ENCODE peak calls at places on chromosomes 3 and 15, in seven cellular contexts. S, G, R, U, L, M and O are unnamed samples.

GRCh38 chr3:102193255-102193654 is 241.6 kb upstream of the ZPLD1 start:
- DNase-seq in S (no peak), M (no peak), U (no peak), G (no peak), R (no peak), L (no peak), O (no peak)

GRCh38 chr15:51111061-51111460 is 16.4 kb upstream of the TNFAIP8L3 start:
- DNase-seq in L (no peak), S (no peak), G (no peak), R (no peak), M (no peak), U (no peak), O (no peak)

GRCh38 chr15:99310745-99311144 is 59.5 kb downstream of the LRRC28 start:
- DNase-seq in G (no peak), M (no peak), S (no peak), R (no peak), U (no peak), L (no peak), O (no peak)

GRCh38 chr15:38477637-38478036 is 23.7 kb downstream of the FAM98B start:
- DNase-seq in L (no peak), U (no peak), S (no peak), M (no peak), G (no peak), R (no peak), O (no peak)

GRCh38 chr3:64460877-64461276 is 226.9 kb downstream of the ADAMTS9 start:
- DNase-seq in L (no peak), S (no peak), R (no peak), M (no peak), G (no peak), U (no peak), O (no peak)

GRCh38 chr15:78788261-78788660 is 23.0 kb downstream of the ADAMTS7 start:
- DNase-seq in U (no peak), L (no peak), M (no peak), R (no peak), S (no peak), G (no peak), O (no peak)

GRCh38 chr3:87298111-87298718 is 21.8 kb upstream of the POU1F1 start:
- DNase-seq in U (no peak), M (no peak), L (no peak), G (no peak), S (no peak), R (no peak), O (no peak)

GRCh38 chr3:98563661-98564281 is 29.6 kb downstream of the CPOX start:
- DNase-seq in U (no peak), M (no peak), G (no peak), L (no peak), S (peak), R (no peak), O (no peak)

GRCh38 chr3:122858373-122858772 is 63.5 kb downstream of the SLC49A4 start:
- DNase-seq in U (no peak), G (no peak), R (no peak), S (no peak), L (no peak), M (no peak), O (no peak)

GRCh38 chr3:158802399-158803023 is 657 bp downstream of the MFSD1 start:
- DNase-seq in U (no peak), L (no peak), S (peak), M (no peak), R (no peak), G (no peak), O (no peak)

GRCh38 chr15:34122771-34123183 is 20.9 kb downstream of the PGBD4 start:
- DNase-seq in G (no peak), S (no peak), R (no peak), U (no peak), L (no peak), M (no peak), O (no peak)

GRCh38 chr3:124920718-124921117 is 13.8 kb downstream of the MUC13 start:
- DNase-seq in G (no peak), R (no peak), U (no peak), S (no peak), M (no peak), L (no peak), O (peak)

GRCh38 chr15:66328721-66329220 is 27.7 kb downstream of the TIPIN start:
- DNase-seq in U (no peak), G (no peak), M (no peak), R (no peak), S (no peak), L (no peak), O (no peak)

GRCh38 chr15:61038910-61039309 is 190.2 kb downstream of the RORA start:
- DNase-seq in L (no peak), S (no peak), M (no peak), G (no peak), U (no peak), R (no peak), O (no peak)

GRCh38 chr3:169299129-169299528 is 364.4 kb downstream of the MECOM start:
- DNase-seq in S (no peak), L (no peak), M (no peak), U (peak), R (no peak), G (no peak), O (no peak)

GRCh38 chr3:160953681-160954080 is 151.5 kb downstream of the B3GALNT1 start:
- DNase-seq in M (no peak), R (no peak), G (no peak), U (no peak), S (no peak), L (no peak), O (no peak)